ENCODE peak calls at places on chromosome 14, in four cellular contexts. Z is SK-N-SH, Q is K562, Y is GM12878. T is an unnamed sample.

GRCh38 chr14:100173353-100173752 is 13.9 kb upstream of the DEGS2 start:
- DNase-seq in Z (no peak), Q (no peak), Y (no peak), T (no peak)

GRCh38 chr14:69612759-69613145 is 1.4 kb downstream of the SUSD6 start:
- DNase-seq in Z (no peak), Q (peak), Y (no peak), T (no peak)

GRCh38 chr14:29681308-29681707 is 246.3 kb downstream of the PRKD1 start:
- DNase-seq in Z (no peak), Q (no peak), Y (no peak), T (no peak)

GRCh38 chr14:99598774-99599173 is 5.2 kb downstream of the CCDC85C start:
- DNase-seq in Z (no peak), Q (no peak), Y (no peak), T (no peak)

GRCh38 chr14:76768201-76768656 is 7.0 kb downstream of the VASH1 start:
- DNase-seq in Z (peak), Q (peak), Y (peak), T (peak)

GRCh38 chr14:68523994-68524725 is 268.7 kb downstream of the ZFP36L1 start:
- DNase-seq in Z (no peak), Q (no peak), Y (no peak), T (no peak)

GRCh38 chr14:96637521-96637920 is 135.3 kb downstream of the PAPOLA start:
- DNase-seq in Z (peak), Q (no peak), Y (no peak), T (no peak)

GRCh38 chr14:55276736-55277135 is 5.5 kb downstream of the FBXO34 start:
- DNase-seq in Z (no peak), Q (no peak), Y (no peak), T (no peak)

GRCh38 chr14:75094896-75095295 is 25.5 kb downstream of the ZC2HC1C start:
- DNase-seq in Z (no peak), Q (no peak), Y (no peak), T (no peak)

GRCh38 chr14:64294672-64295413 is 672 bp upstream of the ESR2 start:
- DNase-seq in Z (peak), Q (peak), Y (peak), T (peak)

GRCh38 chr14:56603648-56604047 is 24.1 kb downstream of the TMEM260 start:
- DNase-seq in Z (no peak), Q (peak), Y (no peak), T (no peak)

GRCh38 chr14:75301666-75302325 is 23.2 kb downstream of the FOS start:
- DNase-seq in Z (no peak), Q (peak), Y (no peak), T (no peak)

GRCh38 chr14:100069161-100069800 is 4.1 kb downstream of the EVL start:
- DNase-seq in Z (no peak), Q (no peak), Y (peak), T (no peak)

GRCh38 chr14:61341275-61342210 is 20.2 kb downstream of the PRKCH start:
- DNase-seq in Z (no peak), Q (no peak), Y (no peak), T (no peak)

GRCh38 chr14:100803694-100804075 is 22.2 kb upstream of the MEG3 start:
- DNase-seq in Z (no peak), Q (no peak), Y (no peak), T (no peak)

GRCh38 chr14:80426686-80427085 is 215.4 kb upstream of the DIO2 start:
- DNase-seq in Z (no peak), Q (no peak), Y (no peak), T (no peak)

GRCh38 chr14:21066882-21067502 is 3.1 kb upstream of the ARHGEF40 start:
- DNase-seq in Z (no peak), Q (peak), Y (no peak), T (no peak)

GRCh38 chr14:96261772-96262485 is 5.9 kb downstream of the BDKRB1 start:
- DNase-seq in Z (no peak), Q (no peak), Y (no peak), T (no peak)

GRCh38 chr14:32941668-32942065 is 3.0 kb downstream of the NPAS3 start:
- DNase-seq in Z (no peak), Q (no peak), Y (no peak), T (no peak)

GRCh38 chr14:105866841-105867321 is 340.5 kb downstream of the TMEM121 start:
- DNase-seq in Z (no peak), Q (no peak), Y (no peak), T (peak)

GRCh38 chr14:72607386-72608125 is 286.3 kb downstream of the DPF3 start:
- DNase-seq in Z (no peak), Q (no peak), Y (no peak), T (no peak)

GRCh38 chr14:33527023-33527634 is 423.7 kb downstream of the EGLN3 start:
- DNase-seq in Z (no peak), Q (no peak), Y (no peak), T (no peak)

GRCh38 chr14:67943947-67944346 is 124.4 kb downstream of the RAD51B start:
- DNase-seq in Z (peak), Q (peak), Y (peak), T (peak)

GRCh38 chr14:51304428-51304827 is 64.4 kb downstream of the TMX1 start:
- DNase-seq in Z (no peak), Q (no peak), Y (no peak), T (no peak)

GRCh38 chr14:92513204-92513965 is at the start of gene RIN3:
- DNase-seq in Z (peak), Q (no peak), Y (no peak), T (peak)

GRCh38 chr14:69924181-69924580 is 45.0 kb downstream of the SMOC1 start:
- DNase-seq in Z (no peak), Q (no peak), Y (no peak), T (no peak)

GRCh38 chr14:75477881-75478280 is 44.4 kb upstream of the BATF start:
- DNase-seq in Z (no peak), Q (no peak), Y (no peak), T (no peak)

GRCh38 chr14:96626916-96627315 is 124.7 kb downstream of the PAPOLA start:
- DNase-seq in Z (no peak), Q (peak), Y (no peak), T (no peak)

GRCh38 chr14:55752580-55753365 is 172.8 kb downstream of the KTN1 start:
- DNase-seq in Z (no peak), Q (no peak), Y (no peak), T (peak)

GRCh38 chr14:59126714-59127436 is 61.6 kb upstream of the DAAM1 start:
- DNase-seq in Z (peak), Q (peak), Y (no peak), T (no peak)

GRCh38 chr14:22583994-22584393 is 5.0 kb downstream of the DAD1 start:
- DNase-seq in Z (no peak), Q (no peak), Y (no peak), T (no peak)

GRCh38 chr14:51612449-51612848 is 39.3 kb upstream of the FRMD6 start:
- DNase-seq in Z (no peak), Q (no peak), Y (no peak), T (no peak)

GRCh38 chr14:65131176-65131765 is 29.0 kb upstream of the MAX start:
- DNase-seq in Z (no peak), Q (no peak), Y (no peak), T (no peak)

GRCh38 chr14:99327050-99327449 is 55.1 kb upstream of the BCL11B start:
- DNase-seq in Z (peak), Q (no peak), Y (no peak), T (no peak)

GRCh38 chr14:52711666-52712065 is 4.7 kb downstream of the PSMC6 start:
- DNase-seq in Z (no peak), Q (no peak), Y (no peak), T (no peak)

GRCh38 chr14:96121660-96122395 is 82.7 kb downstream of the C14orf132 start:
- DNase-seq in Z (no peak), Q (no peak), Y (no peak), T (no peak)

GRCh38 chr14:69489495-69489894 is 5.0 kb downstream of the PLEKHD1 start:
- DNase-seq in Z (no peak), Q (no peak), Y (no peak), T (no peak)

GRCh38 chr14:95695913-95696312 is 9.7 kb downstream of the TCL1B start:
- DNase-seq in Z (no peak), Q (no peak), Y (no peak), T (no peak)

DNA sequence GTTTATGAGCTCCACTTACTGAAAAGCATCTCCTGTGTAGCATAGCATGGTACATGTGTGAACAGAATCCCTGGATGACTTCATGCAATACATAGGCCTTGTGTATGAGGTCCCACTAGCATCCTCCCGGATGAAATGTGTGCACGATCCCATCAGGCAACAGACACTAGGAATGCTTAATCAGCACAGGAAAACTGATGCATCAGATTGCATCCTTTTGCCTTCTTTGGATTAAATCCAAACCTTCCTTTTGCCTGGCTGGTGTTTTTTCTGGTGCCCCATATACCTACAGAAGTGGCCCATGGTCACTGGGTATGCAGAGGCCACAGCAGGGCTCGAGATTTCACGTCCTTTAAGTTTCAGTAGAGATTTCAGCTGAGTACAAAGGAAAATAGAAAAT is 120.9 kb upstream of the COCH start:
- DNase-seq in Z (no peak), Q (no peak), Y (no peak), T (no peak)
- TF ChIP-seq USF1 in Z (no peak), Q (no peak), Y (no peak), T (no peak)

DNA sequence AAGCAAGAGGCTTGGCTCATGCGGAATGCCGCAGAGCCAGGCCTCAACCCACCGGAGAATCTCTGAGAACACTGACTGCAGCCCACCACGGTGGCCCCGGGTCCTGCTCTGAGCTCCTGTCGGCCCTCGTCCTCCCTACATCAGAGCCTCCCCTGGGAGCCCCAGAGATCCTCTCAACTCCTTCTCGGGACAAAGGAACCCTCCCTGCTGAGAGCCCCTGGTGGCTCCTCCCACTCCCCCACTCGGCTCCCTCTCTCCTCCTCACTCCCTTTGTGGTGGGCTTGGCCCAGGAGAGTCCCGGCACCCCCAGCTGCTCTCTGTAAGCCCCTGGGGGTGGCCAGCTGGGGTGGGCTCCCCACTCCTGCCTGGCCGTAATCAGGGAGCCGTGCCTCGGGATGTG is 11.1 kb upstream of the INF2 start:
- DNase-seq in Z (no peak), Q (peak), Y (no peak), T (no peak)
- TF ChIP-seq USF2 in Z (no peak), Q (no peak), Y (no peak), T (no peak)

GRCh38 chr14:94158239-94158888 is 15.8 kb upstream of the PPP4R4 start:
- DNase-seq in Z (no peak), Q (no peak), Y (no peak), T (no peak)
- TF ChIP-seq USF1 in Z (no peak), Q (no peak), Y (no peak), T (no peak)

GRCh38 chr14:53751650-53752049 is 205.0 kb downstream of the BMP4 start:
- DNase-seq in Z (no peak), Q (no peak), Y (no peak), T (no peak)
- TF ChIP-seq USF2 in Z (no peak), Q (no peak), Y (no peak), T (no peak)

DNA sequence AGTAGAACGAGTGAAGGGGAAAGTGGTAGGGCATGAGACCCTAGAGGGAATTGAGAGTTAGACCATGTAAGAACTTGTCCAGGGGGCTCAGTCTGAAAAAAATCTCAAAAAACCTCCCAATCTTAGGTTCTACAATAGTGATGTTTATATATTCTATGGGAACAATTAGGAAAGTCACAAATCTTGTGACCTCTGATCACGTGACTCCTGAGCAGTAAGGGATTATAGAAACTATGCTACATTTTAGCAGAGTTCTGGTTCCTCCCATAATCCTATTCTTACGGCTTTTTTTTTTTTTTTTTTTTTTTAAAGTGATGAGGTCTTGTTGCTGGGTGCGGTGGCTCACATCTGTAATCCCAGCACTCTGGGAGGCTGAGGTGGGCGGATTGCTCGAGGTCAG is 5.8 kb downstream of the ADCK1 start:
- DNase-seq in Z (no peak), Q (no peak), Y (no peak), T (no peak)
- TF ChIP-seq USF1 in Z (no peak), Q (no peak), Y (no peak), T (no peak)

GRCh38 chr14:73662439-73663056 is 17.8 kb downstream of the DNAL1 start:
- DNase-seq in Z (peak), Q (peak), Y (no peak), T (peak)
- TF ChIP-seq USF2 in Z (no peak), Q (no peak), Y (no peak), T (no peak)

GRCh38 chr14:88551094-88551870 is 3.5 kb downstream of the PTPN21 start:
- DNase-seq in Z (peak), Q (peak), Y (no peak), T (peak)
- TF ChIP-seq USF1 in Z (peak), Q (no peak), Y (no peak), T (no peak)

DNA sequence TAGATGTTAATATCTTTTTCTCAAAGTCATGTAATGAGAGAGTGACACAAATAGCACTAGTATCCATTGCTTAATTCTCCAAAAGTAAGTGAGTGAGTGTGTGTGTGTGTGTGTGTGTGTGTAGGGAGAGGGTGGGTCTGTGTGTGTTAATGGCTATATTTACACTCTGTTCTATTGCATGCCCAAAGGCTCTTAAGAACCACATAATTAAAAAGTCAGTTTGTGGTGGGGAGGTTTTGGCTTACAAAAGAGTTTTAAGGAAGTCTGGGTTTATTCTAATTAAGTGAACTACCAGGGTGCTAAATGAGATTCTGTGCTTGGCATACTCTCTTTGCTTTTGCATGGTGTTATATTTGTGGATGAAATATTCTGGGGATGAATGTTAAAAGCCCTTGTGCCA is 1897.6 kb upstream of the FLRT2 start:
- DNase-seq in Z (no peak), Q (no peak), Y (no peak), T (no peak)
- TF ChIP-seq USF2 in Z (no peak), Q (no peak), Y (no peak), T (no peak)

DNA sequence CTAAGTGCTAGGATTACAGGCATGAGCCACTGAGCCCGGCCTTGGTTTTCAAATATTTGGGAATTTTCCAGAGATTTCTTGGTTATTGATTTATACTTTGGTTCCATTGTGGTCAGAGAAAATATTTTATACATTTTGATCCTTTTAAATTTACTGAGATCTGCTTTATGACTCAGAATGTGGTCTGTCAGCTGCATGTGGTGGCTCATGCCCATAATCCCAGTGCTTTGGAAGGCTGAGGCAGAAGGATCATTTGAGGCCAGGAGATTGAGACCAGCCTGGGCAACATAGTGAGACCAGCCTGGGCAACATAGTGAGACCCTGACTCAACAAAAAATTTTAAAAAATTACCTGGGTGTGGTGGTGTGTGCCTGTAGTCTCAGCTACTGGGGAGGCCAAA is 49.8 kb downstream of the ADCK1 start:
- DNase-seq in Z (no peak), Q (no peak), Y (no peak), T (no peak)
- TF ChIP-seq USF1 in Z (no peak), Q (no peak), Y (no peak), T (no peak)

GRCh38 chr14:102464846-102465341 is 44.7 kb downstream of the ANKRD9 start:
- DNase-seq in Z (no peak), Q (no peak), Y (no peak), T (no peak)

GRCh38 chr14:102457491-102457890 is 52.1 kb downstream of the ANKRD9 start:
- DNase-seq in Z (no peak), Q (no peak), Y (no peak), T (no peak)

GRCh38 chr14:102461490-102462317 is 47.9 kb downstream of the ANKRD9 start:
- DNase-seq in Z (no peak), Q (peak), Y (no peak), T (no peak)

GRCh38 chr14:102464006-102464405 is 45.6 kb downstream of the ANKRD9 start:
- DNase-seq in Z (no peak), Q (no peak), Y (no peak), T (no peak)

GRCh38 chr14:102462391-102462790 is 47.2 kb downstream of the ANKRD9 start:
- DNase-seq in Z (no peak), Q (no peak), Y (no peak), T (no peak)
- TF ChIP-seq USF2 in Z (no peak), Q (no peak), Y (no peak), T (no peak)